ENCODE peak calls at places on chromosomes 1 and 21, in eight cellular contexts. Y, A, R, I, H, L, T and X are unnamed samples.

GRCh38 chr1:183735069-183735860 is 69.7 kb upstream of the RGL1 start:
- DNase-seq in Y (no peak), A (no peak), R (no peak), I (no peak), H (no peak), L (no peak), T (no peak), X (no peak)

GRCh38 chr1:21651214-21652042 is 17.7 kb downstream of the RAP1GAP start:
- DNase-seq in Y (no peak), A (peak), R (peak), I (no peak), H (no peak), L (peak), T (no peak), X (peak)

GRCh38 chr1:172588296-172589291 is 55.6 kb downstream of the SUCO start:
- DNase-seq in Y (no peak), A (no peak), R (no peak), I (no peak), H (no peak), L (no peak), T (no peak), X (no peak)

GRCh38 chr21:15552914-15553491 is 176.8 kb upstream of the USP25 start:
- DNase-seq in Y (no peak), A (no peak), R (no peak), I (no peak), H (no peak), L (no peak), T (no peak), X (no peak)

GRCh38 chr1:7587108-7587507 is 184.0 kb upstream of the VAMP3 start:
- DNase-seq in Y (no peak), A (no peak), R (no peak), I (no peak), H (no peak), L (no peak), T (no peak), X (no peak)

GRCh38 chr1:238681021-238681420 is 705.3 kb upstream of the CHRM3 start:
- DNase-seq in Y (no peak), A (no peak), R (no peak), I (no peak), H (no peak), L (no peak), T (no peak), X (no peak)

GRCh38 chr1:101520302-101520701 is 283.5 kb downstream of the S1PR1 start:
- DNase-seq in Y (no peak), A (peak), R (no peak), I (no peak), H (no peak), L (no peak), T (no peak), X (peak)

GRCh38 chr1:85406887-85407593 is 57.9 kb downstream of the DDAH1 start:
- DNase-seq in Y (no peak), A (no peak), R (no peak), I (peak), H (peak), L (no peak), T (no peak), X (no peak)

GRCh38 chr1:54464477-54465146 is 58.4 kb upstream of the SSBP3 start:
- DNase-seq in Y (no peak), A (no peak), R (no peak), I (no peak), H (no peak), L (no peak), T (no peak), X (no peak)

GRCh38 chr1:22451702-22452400 is at the start of gene ZBTB40:
- DNase-seq in Y (peak), A (peak), R (peak), I (peak), H (peak), L (peak), T (peak), X (peak)

GRCh38 chr1:241985787-241986186 is 13.1 kb downstream of the MAP1LC3C start:
- DNase-seq in Y (no peak), A (no peak), R (no peak), I (no peak), H (no peak), L (no peak), T (no peak), X (peak)